ENCODE peak calls at places on chromosomes 13 and 19, in four cellular contexts. X, J, T and E are unnamed samples.

GRCh38 chr19:19134687-19135158 is 3.6 kb downstream of the TMEM161A start:
- DNase-seq in X (no peak), J (no peak), T (no peak), E (no peak)

GRCh38 chr13:90415902-90416301 is 931.6 kb upstream of the MIR17HG start:
- DNase-seq in X (no peak), J (no peak), T (no peak), E (no peak)

GRCh38 chr19:5953680-5954213 is 24.2 kb downstream of the RANBP3 start:
- DNase-seq in X (no peak), J (no peak), T (no peak), E (peak)

GRCh38 chr13:95317037-95317989 is 16.1 kb upstream of the ABCC4 start:
- DNase-seq in X (no peak), J (no peak), T (peak), E (no peak)

GRCh38 chr19:11694533-11695439 is 44.0 kb downstream of the ZNF823 start:
- DNase-seq in X (peak), J (peak), T (no peak), E (peak)

GRCh38 chr19:16273005-16273404 is 51.6 kb upstream of the KLF2 start:
- DNase-seq in X (no peak), J (no peak), T (no peak), E (no peak)

GRCh38 chr19:33209844-33210230 is 15.7 kb downstream of the LRP3 start:
- DNase-seq in X (no peak), J (no peak), T (no peak), E (no peak)

GRCh38 chr13:77429320-77430142 is 102.6 kb upstream of the MYCBP2 start:
- DNase-seq in X (no peak), J (no peak), T (no peak), E (no peak)

GRCh38 chr13:47933688-47934011 is 67.4 kb downstream of the SUCLA2 start:
- DNase-seq in X (no peak), J (no peak), T (no peak), E (no peak)